ENCODE peak calls at places on chromosomes 1 and 21, in six cellular contexts. Y is fibroblast of lung, W is A673, O is IMR-90, B is GM23338, K is tibial artery. S is an unnamed sample.

GRCh38 chr1:46440478-46440877 is 46.4 kb downstream of the FAAH start:
- DNase-seq in K (no peak), O (no peak), Y (no peak), W (no peak), B (no peak), S (no peak)

GRCh38 chr1:182996816-182997215 is 26.4 kb upstream of the LAMC1 start:
- DNase-seq in Y (peak; percentile 31), B (no peak), O (no peak), W (no peak), K (no peak), S (no peak)

GRCh38 chr21:35940074-35940927 is 120.0 kb downstream of the SETD4 start:
- DNase-seq in B (peak; percentile 80), K (peak; percentile 28), W (peak; percentile 81), O (peak; percentile 81), Y (peak; percentile 73), S (no peak)

GRCh38 chr1:240732390-240732789 is 120.4 kb upstream of the GREM2 start:
- DNase-seq in W (peak; percentile 51), K (no peak), Y (peak; percentile 66), O (peak; percentile 79), B (peak; percentile 88), S (no peak)

GRCh38 chr1:87274851-87275250 is 53.8 kb upstream of the LMO4 start:
- DNase-seq in B (no peak), Y (no peak), O (no peak), W (peak; percentile 12), K (no peak), S (no peak)

GRCh38 chr1:232950197-232950918 is at the start of gene NTPCR:
- DNase-seq in Y (peak; percentile 84), K (peak; percentile 86), W (peak; percentile 95), O (peak; percentile 90), B (peak; percentile 97), S (peak; percentile 98)

GRCh38 chr1:173445164-173445563 is 32.0 kb upstream of the PRDX6 start:
- DNase-seq in Y (no peak), K (no peak), B (no peak), O (no peak), W (no peak), S (no peak)

GRCh38 chr1:36096500-36097412 is 8.1 kb downstream of the ADPRS start:
- DNase-seq in W (peak; percentile 69), Y (no peak), B (peak; percentile 84), K (no peak), O (peak; percentile 5), S (no peak)

GRCh38 chr1:44884746-44885145 is 41.7 kb upstream of the PTCH2 start:
- DNase-seq in W (peak; percentile 16), O (no peak), B (no peak), Y (no peak), K (peak; percentile 23), S (no peak)

GRCh38 chr1:23751050-23751814 is 8.0 kb downstream of the ELOA start:
- DNase-seq in W (peak; percentile 77), Y (peak; percentile 26), B (peak; percentile 79), K (no peak), O (peak; percentile 57), S (no peak)

GRCh38 chr1:173715538-173715844 is 710 bp downstream of the KLHL20 start:
- DNase-seq in Y (no peak), W (no peak), K (no peak), O (no peak), B (no peak), S (no peak)

GRCh38 chr1:155834296-155834926 is 22.6 kb downstream of the GON4L start:
- DNase-seq in B (peak; percentile 78), W (peak; percentile 30), O (peak; percentile 70), K (no peak), Y (peak; percentile 81), S (no peak)

GRCh38 chr1:167486090-167486824 is 32.1 kb downstream of the CD247 start:
- DNase-seq in K (no peak), W (no peak), O (no peak), Y (no peak), B (no peak), S (peak; percentile 43)

GRCh38 chr1:193068013-193068412 is 8.6 kb downstream of the RO60 start:
- DNase-seq in W (no peak), O (no peak), K (no peak), B (no peak), Y (no peak), S (no peak)

GRCh38 chr1:28370220-28371010 is 875 bp downstream of the PHACTR4 start:
- DNase-seq in W (peak; percentile 68), O (peak; percentile 48), B (peak; percentile 56), K (no peak), Y (peak; percentile 58), S (no peak)

GRCh38 chr1:113849072-113849471 is 22.4 kb downstream of the PTPN22 start:
- DNase-seq in W (no peak), K (no peak), Y (no peak), O (no peak), B (no peak), S (no peak)

GRCh38 chr1:233627376-233627775 is 13.5 kb downstream of the KCNK1 start:
- DNase-seq in W (no peak), K (no peak), Y (no peak), B (no peak), O (no peak), S (no peak)

GRCh38 chr1:155455588-155456195 is 106.9 kb downstream of the ASH1L start:
- DNase-seq in K (no peak), Y (peak; percentile 65), O (peak; percentile 46), W (peak; percentile 42), B (no peak), S (no peak)

GRCh38 chr1:212760126-212760823 is 31.3 kb downstream of the NSL1 start:
- DNase-seq in O (no peak), W (peak; percentile 52), Y (no peak), K (no peak), B (peak; percentile 90), S (no peak)

GRCh38 chr21:36125513-36126121 is 9.3 kb upstream of the CBR3 start:
- DNase-seq in Y (peak; percentile 60), B (peak; percentile 76), O (peak; percentile 70), W (peak; percentile 60), K (peak; percentile 56), S (peak; percentile 53)

GRCh38 chr1:10599194-10599861 is 124.6 kb downstream of the PEX14 start:
- DNase-seq in W (no peak), K (no peak), O (peak; percentile 90), B (no peak), Y (peak; percentile 93), S (no peak)

GRCh38 chr1:60984066-60984799 is 98.1 kb upstream of the NFIA start:
- DNase-seq in B (no peak), O (peak; percentile 8), Y (peak; percentile 61), W (no peak), K (peak; percentile 81), S (no peak)

GRCh38 chr1:219281834-219282233 is 108.2 kb downstream of the LYPLAL1 start:
- DNase-seq in Y (no peak), W (no peak), O (peak; percentile 32), B (no peak), K (no peak), S (no peak)

GRCh38 chr1:27605796-27606707 is 2.1 kb upstream of the AHDC1 start:
- DNase-seq in O (peak; percentile 63), K (no peak), B (peak; percentile 89), W (peak; percentile 81), Y (peak; percentile 46), S (no peak)

GRCh38 chr21:45507888-45508508 is 34.2 kb downstream of the SLC19A1 start:
- DNase-seq in B (no peak), Y (no peak), W (no peak), K (no peak), O (no peak), S (peak; percentile 24)

GRCh38 chr1:241632987-241633386 is 7.2 kb downstream of the CHML start:
- DNase-seq in Y (no peak), K (no peak), O (no peak), W (no peak), B (no peak), S (no peak)

GRCh38 chr1:64925594-64925993 is 40.8 kb downstream of the JAK1 start:
- DNase-seq in B (no peak), Y (no peak), O (no peak), W (no peak), K (no peak), S (no peak)

GRCh38 chr1:29752141-29752540 is 515.8 kb downstream of the PTPRU start:
- DNase-seq in W (peak; percentile 18), K (no peak), B (peak; percentile 76), O (no peak), Y (peak; percentile 7), S (no peak)

GRCh38 chr1:11680270-11681070 is 478 bp downstream of the MAD2L2 start:
- DNase-seq in Y (no peak), O (peak; percentile 22), K (no peak), B (peak; percentile 48), W (no peak), S (no peak)

GRCh38 chr1:9269078-9269501 is 23.6 kb upstream of the SPSB1 start:
- DNase-seq in K (no peak), O (no peak), Y (no peak), W (no peak), B (no peak), S (no peak)

GRCh38 chr1:155085504-155086181 is 7.0 kb downstream of the EFNA3 start:
- DNase-seq in Y (peak; percentile 33), W (no peak), O (peak; percentile 21), K (peak; percentile 65), B (peak; percentile 77), S (peak; percentile 80)

DNA sequence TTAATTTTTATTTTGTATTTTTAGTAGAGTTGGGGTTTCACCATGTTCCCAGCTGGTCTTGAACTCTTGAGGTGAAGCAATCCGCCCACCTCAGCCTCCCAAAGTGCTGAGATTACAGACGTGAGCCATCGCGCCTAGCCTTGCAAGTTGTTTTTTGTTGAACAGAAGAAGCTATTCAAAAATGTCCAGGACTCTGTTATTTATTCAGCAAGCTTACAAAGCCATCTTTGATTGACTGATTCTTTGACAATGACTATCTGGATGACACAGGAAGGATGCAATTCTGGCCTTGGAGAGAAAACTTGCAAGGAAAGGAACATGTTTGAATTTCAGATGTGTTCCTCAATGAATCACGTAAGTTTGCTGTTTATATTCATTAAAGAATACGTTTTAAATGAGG is 63.5 kb downstream of the MAP3K7CL start:
- DNase-seq in O (no peak), K (no peak), B (no peak), W (no peak), Y (no peak), S (no peak)
- H3K4me3 ChIP-seq in O (no peak overlapping the region), K (no peak overlapping the region), B (no peak overlapping the region), W (peak overlapping the region; percentile 52), Y (no peak overlapping the region), S (no peak overlapping the region)

GRCh38 chr1:230102472-230102871 is 35.4 kb downstream of the GALNT2 start:
- DNase-seq in K (no peak), O (no peak), Y (no peak), B (no peak), W (no peak), S (no peak)
- H3K4me1 ChIP-seq in K (peaks cover 49% of the 10 kb centered on the region), O (peaks cover 37% of the 10 kb centered on the region), Y (peaks cover 36% of the 10 kb centered on the region), B (peaks cover 42% of the 10 kb centered on the region), W (peaks cover 62% of the 10 kb centered on the region), S (peaks cover 67% of the 10 kb centered on the region)

GRCh38 chr1:72227667-72228066 is 54.7 kb downstream of the NEGR1 start:
- DNase-seq in K (no peak), O (peak; percentile 24), B (no peak), Y (no peak), W (no peak), S (no peak)
- H3K27me3 ChIP-seq in K (no peaks in the 10 kb centered on the region), O (no peaks in the 10 kb centered on the region), B (no peaks in the 10 kb centered on the region), Y (no peaks in the 10 kb centered on the region), W (no peaks in the 10 kb centered on the region), S (no peaks in the 10 kb centered on the region)

DNA sequence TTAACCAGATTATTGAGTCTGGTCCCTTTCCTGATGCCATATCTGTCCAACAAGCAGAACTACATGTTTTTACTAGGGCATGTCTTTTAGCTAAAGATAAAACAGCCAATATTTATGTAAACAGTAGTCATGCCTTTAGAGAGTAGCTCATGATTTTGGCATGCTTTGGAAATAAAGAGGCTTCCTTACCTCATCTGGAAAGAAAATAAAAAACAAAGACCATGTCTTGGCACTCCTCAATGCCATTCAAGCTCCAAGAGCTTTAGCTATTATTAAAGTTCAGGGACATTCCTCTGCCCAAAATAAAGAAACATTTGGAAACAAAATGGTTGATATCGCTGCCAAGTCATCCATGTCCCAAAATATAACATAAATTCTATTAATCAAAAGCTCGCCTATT is 202.4 kb downstream of the URB2 start:
- DNase-seq in K (no peak), O (no peak), B (no peak), W (no peak), Y (no peak), S (no peak)
- H3K4me3 ChIP-seq in K (no peak overlapping the region), O (no peak overlapping the region), B (no peak overlapping the region), W (no peak overlapping the region), Y (no peak overlapping the region), S (no peak overlapping the region)

S was measured in left lung.